ENCODE peak calls at places on chromosomes 12 and 14, in eight cellular contexts. G is adrenal gland; L is RWPE1; N is HAP-1; E is activated CD4-positive, alpha-beta memory T cell treated with anti-CD3 and anti-CD28 coated beads for 36 hours; R is iris pigment epithelial cell; Q is AG10803; U is SK-N-MC. H is an unnamed sample.

GRCh38 chr14:59305836-59306555 is 117.5 kb downstream of the DAAM1 start:
- DNase-seq in G (no peak), R (peak), U (no peak), N (no peak), E (no peak), L (no peak), Q (peak), H (peak)

GRCh38 chr12:112303004-112303403 is 79.2 kb downstream of the HECTD4 start:
- DNase-seq in L (peak), E (peak), Q (peak), R (peak), U (no peak), N (no peak), G (no peak), H (peak)

GRCh38 chr12:70355972-70356371 is 10.1 kb upstream of the KCNMB4 start:
- DNase-seq in N (no peak), R (no peak), U (no peak), L (no peak), G (no peak), Q (no peak), E (no peak), H (no peak)

GRCh38 chr12:6463211-6463610 is 7.3 kb downstream of the VAMP1 start:
- DNase-seq in N (no peak), L (no peak), E (peak), G (no peak), Q (no peak), R (no peak), U (no peak), H (no peak)

GRCh38 chr14:88695873-88696272 is 96.9 kb downstream of the EML5 start:
- DNase-seq in U (no peak), Q (peak), R (peak), G (no peak), E (no peak), L (peak), N (no peak), H (peak)

GRCh38 chr14:37272569-37272968 is 74.8 kb downstream of the MIPOL1 start:
- DNase-seq in Q (no peak), U (no peak), R (no peak), N (no peak), E (no peak), L (no peak), G (no peak), H (no peak)

GRCh38 chr14:55546212-55546874 is 33.7 kb upstream of the KTN1 start:
- DNase-seq in G (no peak), N (no peak), L (no peak), R (no peak), U (no peak), E (no peak), Q (no peak), H (no peak)

GRCh38 chr12:57216014-57216891 is at the start of gene NXPH4:
- DNase-seq in L (no peak), E (peak), G (no peak), Q (no peak), N (no peak), U (no peak), R (no peak), H (no peak)

GRCh38 chr12:76781321-76781720 is 17.4 kb downstream of the ZDHHC17 start:
- DNase-seq in L (no peak), E (no peak), N (no peak), R (no peak), U (no peak), G (no peak), Q (no peak), H (no peak)

GRCh38 chr12:68376901-68377300 is 44.7 kb upstream of the MDM1 start:
- DNase-seq in Q (no peak), U (no peak), N (no peak), R (no peak), E (no peak), L (no peak), G (no peak), H (no peak)

GRCh38 chr12:71315328-71315960 is 124.2 kb upstream of the LGR5 start:
- DNase-seq in R (no peak), U (no peak), L (no peak), N (no peak), E (no peak), G (no peak), Q (no peak), H (no peak)

GRCh38 chr14:45089813-45090212 is 5.9 kb downstream of the PRPF39 start:
- DNase-seq in L (peak), N (no peak), U (no peak), G (no peak), Q (peak), E (peak), R (peak), H (no peak)

GRCh38 chr12:16796168-16796567 is 190.2 kb upstream of the LMO3 start:
- DNase-seq in N (no peak), R (no peak), U (no peak), L (peak), G (no peak), Q (no peak), E (no peak), H (no peak)

GRCh38 chr14:51592836-51593235 is 58.9 kb upstream of the FRMD6 start:
- DNase-seq in R (no peak), N (no peak), G (no peak), E (no peak), L (no peak), U (no peak), Q (no peak), H (no peak)

GRCh38 chr14:92973798-92974372 is 50.9 kb downstream of the CHGA start:
- DNase-seq in R (no peak), U (no peak), E (no peak), N (no peak), G (no peak), L (peak), Q (no peak), H (no peak)

GRCh38 chr12:101969-102878 is 35.7 kb downstream of the IQSEC3 start:
- DNase-seq in U (no peak), G (no peak), N (no peak), Q (no peak), E (no peak), L (no peak), R (no peak), H (no peak)

GRCh38 chr14:59664741-59665140 is 88.1 kb upstream of the CCDC175 start:
- DNase-seq in U (peak), N (no peak), E (no peak), Q (no peak), G (no peak), L (peak), R (peak), H (peak)

GRCh38 chr12:122886851-122887816 is 8.8 kb downstream of the VPS37B start:
- DNase-seq in L (peak), R (peak), E (peak), N (no peak), U (no peak), Q (no peak), G (no peak), H (peak)

GRCh38 chr14:71322660-71323250 is 415.5 kb downstream of the PCNX1 start:
- DNase-seq in L (peak), G (no peak), R (peak), E (no peak), Q (peak), U (no peak), N (peak), H (no peak)

GRCh38 chr12:87596636-87597035 is 432.6 kb downstream of the C12orf50 start:
- DNase-seq in N (no peak), G (no peak), E (no peak), Q (no peak), R (peak), U (no peak), L (no peak), H (peak)

GRCh38 chr14:61435563-61436337 is 114.4 kb downstream of the PRKCH start:
- DNase-seq in E (no peak), R (no peak), U (no peak), Q (no peak), N (no peak), L (no peak), G (no peak), H (no peak)

GRCh38 chr14:75425443-75425842 is 2.4 kb upstream of the JDP2 start:
- DNase-seq in Q (no peak), R (no peak), G (no peak), N (no peak), U (no peak), E (no peak), L (no peak), H (no peak)

GRCh38 chr12:3604281-3604680 is 113.3 kb downstream of the PRMT8 start:
- DNase-seq in L (no peak), U (no peak), R (no peak), Q (no peak), G (no peak), N (no peak), E (no peak), H (no peak)

GRCh38 chr12:10409387-10409786 is at the start of gene KLRC4:
- DNase-seq in G (no peak), Q (peak), E (no peak), N (no peak), R (peak), U (no peak), L (no peak), H (no peak)

GRCh38 chr12:24719293-24719721 is 229.6 kb downstream of the BCAT1 start:
- DNase-seq in U (peak), E (peak), L (peak), G (no peak), N (no peak), Q (peak), R (peak), H (peak)

GRCh38 chr14:60647837-60648168 is 1.5 kb downstream of the SIX1 start:
- DNase-seq in U (no peak), L (no peak), G (no peak), E (no peak), Q (no peak), R (no peak), N (no peak), H (no peak)

GRCh38 chr14:101502761-101503392 is 58.4 kb upstream of the DIO3 start:
- DNase-seq in Q (no peak), L (no peak), R (no peak), N (no peak), G (no peak), U (no peak), E (no peak), H (no peak)

GRCh38 chr14:51285102-51285501 is 45.1 kb downstream of the TMX1 start:
- DNase-seq in U (no peak), N (no peak), E (no peak), L (no peak), R (no peak), Q (no peak), G (no peak), H (no peak)

GRCh38 chr12:38374751-38375150 is 58.2 kb downstream of the ALG10B start:
- DNase-seq in Q (no peak), E (no peak), N (no peak), L (no peak), R (no peak), G (no peak), U (no peak), H (no peak)